ENCODE peak calls at places on chromosome 18, in seven cellular contexts. One of them, this sample, is unnamed.
A peak's percentile ranks its signal among the peaks of the same experiment; 100 is the strongest.

GRCh38 chr18:23805898-23806297 is 116.6 kb downstream of the LAMA3 start:
- DNase-seq in heart left ventricle: no peak
- DNase-seq in heart right ventricle: no peak
- DNase-seq in tibial nerve: no peak
- DNase-seq in HFFc6: no peak
- DNase-seq in mesothelial cell of epicardium: no peak
- DNase-seq in thoracic aorta: no peak
- DNase-seq in this sample: no peak

GRCh38 chr18:24497052-24497754 is 36.8 kb downstream of the HRH4 start:
- DNase-seq in heart left ventricle: no peak
- DNase-seq in thoracic aorta: no peak
- DNase-seq in heart right ventricle: no peak
- DNase-seq in HFFc6: peak; percentile 53
- DNase-seq in mesothelial cell of epicardium: no peak
- DNase-seq in tibial nerve: no peak
- DNase-seq in this sample: no peak

GRCh38 chr18:5914971-5915370 is 19.6 kb upstream of the TMEM200C start:
- DNase-seq in heart right ventricle: no peak
- DNase-seq in HFFc6: no peak
- DNase-seq in tibial nerve: no peak
- DNase-seq in mesothelial cell of epicardium: no peak
- DNase-seq in heart left ventricle: no peak
- DNase-seq in thoracic aorta: no peak
- DNase-seq in this sample: no peak

GRCh38 chr18:79576686-79577351 is 102.8 kb upstream of the CTDP1 start:
- DNase-seq in tibial nerve: peak; percentile 20
- DNase-seq in heart left ventricle: peak; percentile 90
- DNase-seq in thoracic aorta: no peak
- DNase-seq in mesothelial cell of epicardium: peak; percentile 23
- DNase-seq in heart right ventricle: peak; percentile 84
- DNase-seq in HFFc6: no peak
- DNase-seq in this sample: no peak

GRCh38 chr18:75923169-75923568 is 495.7 kb upstream of the SMIM21 start:
- DNase-seq in mesothelial cell of epicardium: no peak
- DNase-seq in thoracic aorta: peak; percentile 64
- DNase-seq in heart right ventricle: peak; percentile 61
- DNase-seq in heart left ventricle: peak; percentile 91
- DNase-seq in tibial nerve: peak; percentile 20
- DNase-seq in HFFc6: peak; percentile 2
- DNase-seq in this sample: no peak

GRCh38 chr18:30057398-30057797 is 985.1 kb downstream of the DSC3 start:
- DNase-seq in thoracic aorta: no peak
- DNase-seq in HFFc6: no peak
- DNase-seq in heart right ventricle: no peak
- DNase-seq in tibial nerve: no peak
- DNase-seq in heart left ventricle: no peak
- DNase-seq in mesothelial cell of epicardium: no peak
- DNase-seq in this sample: no peak

GRCh38 chr18:5052491-5052890 is 144.6 kb downstream of the AKAIN1 start:
- DNase-seq in tibial nerve: no peak
- DNase-seq in thoracic aorta: no peak
- DNase-seq in mesothelial cell of epicardium: no peak
- DNase-seq in heart right ventricle: no peak
- DNase-seq in HFFc6: no peak
- DNase-seq in heart left ventricle: no peak
- DNase-seq in this sample: no peak

GRCh38 chr18:66160007-66160406 is 409.2 kb downstream of the CDH7 start:
- DNase-seq in HFFc6: no peak
- DNase-seq in heart right ventricle: no peak
- DNase-seq in thoracic aorta: no peak
- DNase-seq in mesothelial cell of epicardium: no peak
- DNase-seq in heart left ventricle: no peak
- DNase-seq in tibial nerve: no peak
- DNase-seq in this sample: no peak

GRCh38 chr18:24930478-24930877 is 421.5 kb downstream of the ZNF521 start:
- DNase-seq in thoracic aorta: no peak
- DNase-seq in HFFc6: no peak
- DNase-seq in tibial nerve: no peak
- DNase-seq in heart right ventricle: no peak
- DNase-seq in heart left ventricle: no peak
- DNase-seq in mesothelial cell of epicardium: no peak
- DNase-seq in this sample: no peak

GRCh38 chr18:57223160-57223870 is 76.4 kb downstream of the BOD1L2 start:
- DNase-seq in heart left ventricle: no peak
- DNase-seq in mesothelial cell of epicardium: no peak
- DNase-seq in thoracic aorta: no peak
- DNase-seq in tibial nerve: no peak
- DNase-seq in HFFc6: no peak
- DNase-seq in heart right ventricle: no peak
- DNase-seq in this sample: no peak

GRCh38 chr18:48949051-48949605 is 1.6 kb downstream of the SMAD7 start:
- DNase-seq in thoracic aorta: no peak
- DNase-seq in tibial nerve: no peak
- DNase-seq in HFFc6: no peak
- DNase-seq in heart right ventricle: peak; percentile 59
- DNase-seq in heart left ventricle: peak; percentile 47
- DNase-seq in mesothelial cell of epicardium: no peak
- DNase-seq in this sample: no peak

GRCh38 chr18:72086421-72086820 is 457.7 kb downstream of the CBLN2 start:
- DNase-seq in tibial nerve: no peak
- DNase-seq in heart left ventricle: no peak
- DNase-seq in thoracic aorta: no peak
- DNase-seq in mesothelial cell of epicardium: no peak
- DNase-seq in heart right ventricle: no peak
- DNase-seq in HFFc6: no peak
- DNase-seq in this sample: no peak

GRCh38 chr18:73841661-73842060 is 306.0 kb downstream of the FBXO15 start:
- DNase-seq in thoracic aorta: no peak
- DNase-seq in HFFc6: no peak
- DNase-seq in tibial nerve: no peak
- DNase-seq in heart left ventricle: no peak
- DNase-seq in heart right ventricle: no peak
- DNase-seq in mesothelial cell of epicardium: no peak
- DNase-seq in this sample: no peak
- TF ChIP-seq CTCF in thoracic aorta: no peak
- TF ChIP-seq CTCF in HFFc6: peak; percentile 78
- TF ChIP-seq CTCF in tibial nerve: no peak
- TF ChIP-seq CTCF in heart left ventricle: no peak
- TF ChIP-seq CTCF in heart right ventricle: no peak
- TF ChIP-seq CTCF in mesothelial cell of epicardium: peak; percentile 63
- TF ChIP-seq CTCF in this sample: peak; percentile 65

GRCh38 chr18:58768293-58768974 is 96.2 kb upstream of the ZNF532 start:
- DNase-seq in heart right ventricle: peak; percentile 77
- DNase-seq in tibial nerve: peak; percentile 49
- DNase-seq in thoracic aorta: peak; percentile 28
- DNase-seq in HFFc6: peak; percentile 29
- DNase-seq in mesothelial cell of epicardium: peak; percentile 54
- DNase-seq in heart left ventricle: peak; percentile 76
- DNase-seq in this sample: peak; percentile 86
- TF ChIP-seq CTCF in heart right ventricle: peak; percentile 96
- TF ChIP-seq CTCF in tibial nerve: peak; percentile 94
- TF ChIP-seq CTCF in thoracic aorta: peak; percentile 77
- TF ChIP-seq CTCF in HFFc6: peak; percentile 92
- TF ChIP-seq CTCF in mesothelial cell of epicardium: peak; percentile 86
- TF ChIP-seq CTCF in heart left ventricle: peak; percentile 81
- TF ChIP-seq CTCF in this sample: peak; percentile 75

DNA sequence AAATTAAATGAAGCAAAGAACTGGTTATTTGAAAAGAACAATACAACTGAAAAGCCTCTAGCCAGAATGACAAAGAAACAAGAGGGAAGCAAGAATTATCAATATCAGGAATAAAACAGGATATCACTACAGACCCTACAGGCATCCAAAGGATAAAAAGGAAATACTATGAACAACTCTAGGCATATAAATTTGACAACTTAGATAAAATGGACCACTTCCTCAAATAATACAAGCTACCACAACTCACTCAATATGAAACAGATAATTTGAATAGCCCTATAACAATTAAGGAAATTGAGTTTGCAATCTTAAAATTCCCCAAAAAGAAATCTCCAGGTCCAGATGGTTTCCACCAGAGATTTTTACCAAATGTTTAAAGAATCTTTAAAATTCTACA is 19.8 kb downstream of the RPRD1A start:
- DNase-seq in mesothelial cell of epicardium: no peak
- DNase-seq in tibial nerve: no peak
- DNase-seq in thoracic aorta: no peak
- DNase-seq in HFFc6: no peak
- DNase-seq in heart left ventricle: no peak
- DNase-seq in heart right ventricle: no peak
- DNase-seq in this sample: no peak
- TF ChIP-seq CTCF in mesothelial cell of epicardium: no peak
- TF ChIP-seq CTCF in tibial nerve: no peak
- TF ChIP-seq CTCF in thoracic aorta: no peak
- TF ChIP-seq CTCF in HFFc6: no peak
- TF ChIP-seq CTCF in heart left ventricle: no peak
- TF ChIP-seq CTCF in heart right ventricle: no peak
- TF ChIP-seq CTCF in this sample: no peak

GRCh38 chr18:45413180-45413836 is 202.0 kb upstream of the SLC14A2 start:
- DNase-seq in HFFc6: no peak
- DNase-seq in heart left ventricle: no peak
- DNase-seq in mesothelial cell of epicardium: no peak
- DNase-seq in heart right ventricle: no peak
- DNase-seq in thoracic aorta: no peak
- DNase-seq in tibial nerve: no peak
- DNase-seq in this sample: no peak

GRCh38 chr18:45409971-45410370 is 205.3 kb upstream of the SLC14A2 start:
- DNase-seq in thoracic aorta: no peak
- DNase-seq in heart right ventricle: no peak
- DNase-seq in tibial nerve: no peak
- DNase-seq in mesothelial cell of epicardium: no peak
- DNase-seq in heart left ventricle: no peak
- DNase-seq in HFFc6: no peak
- DNase-seq in this sample: no peak

GRCh38 chr18:45403341-45404049 is 211.8 kb upstream of the SLC14A2 start:
- DNase-seq in thoracic aorta: no peak
- DNase-seq in HFFc6: no peak
- DNase-seq in heart right ventricle: no peak
- DNase-seq in heart left ventricle: no peak
- DNase-seq in tibial nerve: no peak
- DNase-seq in mesothelial cell of epicardium: no peak
- DNase-seq in this sample: no peak

GRCh38 chr18:45412577-45412976 is 202.7 kb upstream of the SLC14A2 start:
- DNase-seq in heart right ventricle: no peak
- DNase-seq in tibial nerve: no peak
- DNase-seq in heart left ventricle: no peak
- DNase-seq in HFFc6: no peak
- DNase-seq in thoracic aorta: no peak
- DNase-seq in mesothelial cell of epicardium: no peak
- DNase-seq in this sample: no peak

DNA sequence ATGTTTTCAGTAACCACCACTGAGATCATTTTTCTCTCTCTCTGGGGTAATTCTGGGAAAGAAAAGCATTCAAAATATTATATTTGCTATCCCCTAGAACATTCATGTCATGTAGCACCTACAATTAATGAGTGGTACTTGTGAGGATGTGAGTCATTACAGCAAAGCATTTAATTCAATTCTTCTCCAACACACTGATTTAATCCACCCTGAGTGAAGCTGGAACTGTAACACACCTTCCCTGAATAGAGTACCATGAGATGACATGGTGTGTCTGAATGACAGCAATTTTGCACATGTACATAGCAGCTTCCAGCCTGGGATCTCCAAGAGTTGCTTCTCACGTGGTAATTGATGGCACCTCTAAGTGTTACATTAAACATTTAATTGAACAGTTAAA is 207.1 kb upstream of the SLC14A2 start:
- DNase-seq in thoracic aorta: no peak
- DNase-seq in heart left ventricle: no peak
- DNase-seq in heart right ventricle: no peak
- DNase-seq in mesothelial cell of epicardium: no peak
- DNase-seq in tibial nerve: no peak
- DNase-seq in HFFc6: no peak
- DNase-seq in this sample: no peak
- TF ChIP-seq CTCF in thoracic aorta: no peak
- TF ChIP-seq CTCF in heart left ventricle: no peak
- TF ChIP-seq CTCF in heart right ventricle: no peak
- TF ChIP-seq CTCF in mesothelial cell of epicardium: no peak
- TF ChIP-seq CTCF in tibial nerve: no peak
- TF ChIP-seq CTCF in HFFc6: no peak
- TF ChIP-seq CTCF in this sample: no peak

DNA sequence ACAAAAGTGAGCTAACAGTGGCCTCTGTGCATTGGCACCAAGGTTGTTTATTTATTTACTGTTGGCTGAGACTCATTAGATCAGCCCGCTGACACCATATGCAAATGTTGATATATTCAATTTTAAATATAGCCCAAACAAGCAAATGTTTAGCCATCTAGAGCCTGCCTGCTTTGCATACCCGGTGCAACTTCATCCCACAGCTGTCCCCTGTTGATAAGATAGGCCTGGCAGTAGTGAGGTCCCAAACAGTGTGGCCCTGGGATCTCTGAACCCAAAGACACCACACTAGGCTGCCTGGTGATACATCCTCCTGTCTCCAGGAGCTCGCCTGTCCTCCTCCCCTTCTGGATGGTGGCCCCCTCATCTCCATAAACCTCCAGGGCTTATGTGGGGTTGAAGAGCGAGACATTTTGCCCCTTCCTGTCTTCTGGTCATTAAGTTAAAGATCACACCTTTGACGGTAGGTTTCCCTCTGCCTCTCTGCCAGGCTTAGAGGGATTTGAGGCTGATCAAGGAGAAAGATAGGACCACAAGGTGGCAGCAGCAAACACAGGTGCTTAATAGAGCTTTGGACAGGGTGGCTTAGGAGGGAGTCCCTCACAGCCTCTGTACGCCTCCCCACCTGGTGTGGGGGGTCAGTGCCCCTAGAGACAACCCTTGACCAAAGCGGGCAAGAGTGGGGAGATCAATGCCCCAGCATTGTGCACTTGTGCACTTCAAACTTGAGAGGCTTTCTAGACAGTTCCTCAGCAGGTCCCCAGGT is 23.7 kb upstream of the MYO5B start:
- DNase-seq in heart right ventricle: no peak
- DNase-seq in mesothelial cell of epicardium: no peak
- DNase-seq in heart left ventricle: no peak
- DNase-seq in tibial nerve: no peak
- DNase-seq in thoracic aorta: no peak
- DNase-seq in HFFc6: no peak
- DNase-seq in this sample: peak; percentile 17
- TF ChIP-seq CTCF in heart right ventricle: peak; percentile 30
- TF ChIP-seq CTCF in mesothelial cell of epicardium: no peak
- TF ChIP-seq CTCF in heart left ventricle: peak; percentile 11
- TF ChIP-seq CTCF in tibial nerve: no peak
- TF ChIP-seq CTCF in thoracic aorta: no peak
- TF ChIP-seq CTCF in HFFc6: peak; percentile 64
- TF ChIP-seq CTCF in this sample: peak; percentile 19

This sample was measured in endothelial cell.